ENCODE peak calls at places on chromosomes 1 and 21, in four cellular contexts. One of them, this sample, is unnamed.
A peak's percentile ranks its signal among the peaks of the same experiment; 100 is the strongest.

GRCh38 chr1:63746129-63746864 is 27.5 kb upstream of the ROR1 start:
- DNase-seq in fibroblast of the aortic adventitia: peak; percentile 78
- DNase-seq in right lobe of liver: no peak
- DNase-seq in GM12865: no peak
- DNase-seq in this sample: no peak

GRCh38 chr1:94954292-94955220 is 27.6 kb upstream of the CNN3 start:
- DNase-seq in fibroblast of the aortic adventitia: no peak
- DNase-seq in right lobe of liver: no peak
- DNase-seq in GM12865: no peak
- DNase-seq in this sample: no peak

GRCh38 chr1:181152892-181153633 is 64.6 kb downstream of the IER5 start:
- DNase-seq in fibroblast of the aortic adventitia: peak; percentile 97
- DNase-seq in right lobe of liver: peak; percentile 53
- DNase-seq in GM12865: peak; percentile 89
- DNase-seq in this sample: peak; percentile 58

GRCh38 chr1:113615425-113615824 is 143.9 kb downstream of the PHTF1 start:
- DNase-seq in fibroblast of the aortic adventitia: peak; percentile 51
- DNase-seq in right lobe of liver: no peak
- DNase-seq in GM12865: no peak
- DNase-seq in this sample: no peak

GRCh38 chr1:85134583-85135455 is 66.0 kb downstream of the SYDE2 start:
- DNase-seq in fibroblast of the aortic adventitia: peak; percentile 54
- DNase-seq in right lobe of liver: peak; percentile 29
- DNase-seq in GM12865: no peak
- DNase-seq in this sample: no peak

GRCh38 chr21:25562660-25563059 is 44.6 kb downstream of the MRPL39 start:
- DNase-seq in fibroblast of the aortic adventitia: peak; percentile 16
- DNase-seq in right lobe of liver: no peak
- DNase-seq in GM12865: peak; percentile 38
- DNase-seq in this sample: no peak

GRCh38 chr1:204503122-204503912 is 8.7 kb upstream of the PIK3C2B start:
- DNase-seq in fibroblast of the aortic adventitia: peak; percentile 90
- DNase-seq in right lobe of liver: no peak
- DNase-seq in GM12865: peak; percentile 82
- DNase-seq in this sample: no peak

GRCh38 chr21:42298237-42298636 is 17.0 kb downstream of the TFF3 start:
- DNase-seq in fibroblast of the aortic adventitia: no peak
- DNase-seq in right lobe of liver: no peak
- DNase-seq in GM12865: no peak
- DNase-seq in this sample: no peak

GRCh38 chr1:26387447-26387846 is 14.9 kb upstream of the ZNF683 start:
- DNase-seq in fibroblast of the aortic adventitia: peak; percentile 33
- DNase-seq in right lobe of liver: peak; percentile 29
- DNase-seq in GM12865: no peak
- DNase-seq in this sample: no peak

GRCh38 chr1:117852846-117853555 is 76.4 kb downstream of the GDAP2 start:
- DNase-seq in fibroblast of the aortic adventitia: no peak
- DNase-seq in right lobe of liver: no peak
- DNase-seq in GM12865: no peak
- DNase-seq in this sample: no peak

GRCh38 chr1:109815809-109816791 is 52.4 kb upstream of the EPS8L3 start:
- DNase-seq in fibroblast of the aortic adventitia: peak; percentile 75
- DNase-seq in right lobe of liver: no peak
- DNase-seq in GM12865: peak; percentile 90
- DNase-seq in this sample: peak; percentile 82

GRCh38 chr1:24946861-24947658 is 17.0 kb upstream of the RUNX3 start:
- DNase-seq in fibroblast of the aortic adventitia: peak; percentile 18
- DNase-seq in right lobe of liver: no peak
- DNase-seq in GM12865: peak; percentile 91
- DNase-seq in this sample: peak; percentile 89

GRCh38 chr1:198678301-198678836 is 39.5 kb downstream of the PTPRC start:
- DNase-seq in fibroblast of the aortic adventitia: no peak
- DNase-seq in right lobe of liver: no peak
- DNase-seq in GM12865: peak; percentile 39
- DNase-seq in this sample: no peak

GRCh38 chr1:159282118-159282517 is 20.0 kb upstream of the FCER1A start:
- DNase-seq in fibroblast of the aortic adventitia: no peak
- DNase-seq in right lobe of liver: no peak
- DNase-seq in GM12865: no peak
- DNase-seq in this sample: no peak

GRCh38 chr1:27601771-27602509 is 2.0 kb downstream of the AHDC1 start:
- DNase-seq in fibroblast of the aortic adventitia: no peak
- DNase-seq in right lobe of liver: peak; percentile 67
- DNase-seq in GM12865: no peak
- DNase-seq in this sample: peak; percentile 52

GRCh38 chr1:86068841-86069756 is 87.5 kb downstream of the COL24A1 start:
- DNase-seq in fibroblast of the aortic adventitia: peak; percentile 27
- DNase-seq in right lobe of liver: no peak
- DNase-seq in GM12865: no peak
- DNase-seq in this sample: no peak

GRCh38 chr1:25017436-25018109 is 87.5 kb upstream of the RUNX3 start:
- DNase-seq in fibroblast of the aortic adventitia: no peak
- DNase-seq in right lobe of liver: no peak
- DNase-seq in GM12865: no peak
- DNase-seq in this sample: no peak

GRCh38 chr1:6823822-6824221 is 38.6 kb downstream of the CAMTA1 start:
- DNase-seq in fibroblast of the aortic adventitia: no peak
- DNase-seq in right lobe of liver: no peak
- DNase-seq in GM12865: no peak
- DNase-seq in this sample: no peak

GRCh38 chr1:6426321-6426971 is 1.9 kb downstream of the ESPN start:
- DNase-seq in fibroblast of the aortic adventitia: no peak
- DNase-seq in right lobe of liver: no peak
- DNase-seq in GM12865: no peak
- DNase-seq in this sample: peak; percentile 19

GRCh38 chr1:112619518-112620458 is at the start of gene CAPZA1:
- DNase-seq in fibroblast of the aortic adventitia: peak; percentile 89
- DNase-seq in right lobe of liver: peak; percentile 92
- DNase-seq in GM12865: peak; percentile 96
- DNase-seq in this sample: peak; percentile 86

GRCh38 chr1:112618721-112619517 is at the start of gene ST7L:
- DNase-seq in fibroblast of the aortic adventitia: peak; percentile 81
- DNase-seq in right lobe of liver: peak; percentile 85
- DNase-seq in GM12865: peak; percentile 72
- DNase-seq in this sample: peak; percentile 43

GRCh38 chr1:112618114-112618720 is 724 bp downstream of the ST7L start:
- DNase-seq in fibroblast of the aortic adventitia: peak; percentile 39
- DNase-seq in right lobe of liver: no peak
- DNase-seq in GM12865: peak; percentile 66
- DNase-seq in this sample: peak; percentile 45

DNA sequence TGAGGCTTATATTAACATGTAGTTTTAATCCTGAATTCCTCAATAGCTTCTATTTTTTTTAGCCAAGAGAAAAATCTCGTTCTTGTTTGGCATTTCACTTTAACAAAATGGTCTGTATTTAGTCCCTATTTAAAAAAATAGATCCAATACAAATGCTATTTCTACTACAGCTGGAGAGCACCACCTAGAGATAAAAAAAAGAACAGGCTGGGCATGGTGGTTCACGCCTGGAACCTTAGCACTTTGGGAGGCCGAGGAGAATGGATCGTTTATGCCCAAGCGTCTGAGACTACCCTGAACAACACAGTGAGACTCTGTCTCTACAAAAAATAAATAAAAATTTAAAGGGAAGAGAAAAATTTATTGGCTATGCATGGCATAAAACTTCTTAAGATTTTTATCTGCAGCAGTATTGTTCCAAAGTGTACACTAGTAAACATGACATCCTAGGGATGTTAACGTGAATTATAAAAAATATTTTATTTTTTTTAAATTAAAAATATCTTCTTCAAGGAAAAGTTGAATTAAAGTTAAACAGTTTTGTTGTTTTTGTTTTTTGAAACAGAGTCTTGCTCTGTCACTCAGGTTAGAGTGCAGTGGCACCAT is 4.4 kb downstream of the ST7L start:
- DNase-seq in fibroblast of the aortic adventitia: peak; percentile 79
- DNase-seq in right lobe of liver: no peak
- DNase-seq in GM12865: peak; percentile 37
- DNase-seq in this sample: no peak
- TF ChIP-seq CTCF in fibroblast of the aortic adventitia: peak; percentile 83
- TF ChIP-seq CTCF in right lobe of liver: no peak
- TF ChIP-seq CTCF in GM12865: peak; percentile 45
- TF ChIP-seq CTCF in this sample: peak; percentile 63

GRCh38 chr1:98556521-98557158 is 104.9 kb upstream of the SNX7 start:
- DNase-seq in fibroblast of the aortic adventitia: peak; percentile 46
- DNase-seq in right lobe of liver: no peak
- DNase-seq in GM12865: peak; percentile 15
- DNase-seq in this sample: peak; percentile 6
- TF ChIP-seq CTCF in fibroblast of the aortic adventitia: peak; percentile 44
- TF ChIP-seq CTCF in right lobe of liver: no peak
- TF ChIP-seq CTCF in GM12865: peak; percentile 40
- TF ChIP-seq CTCF in this sample: peak; percentile 38

GRCh38 chr1:183319051-183319450 is 99.1 kb downstream of the NMNAT2 start:
- DNase-seq in fibroblast of the aortic adventitia: peak; percentile 13
- DNase-seq in right lobe of liver: no peak
- DNase-seq in GM12865: no peak
- DNase-seq in this sample: no peak

GRCh38 chr1:183315987-183316758 is 102.0 kb downstream of the NMNAT2 start:
- DNase-seq in fibroblast of the aortic adventitia: no peak
- DNase-seq in right lobe of liver: no peak
- DNase-seq in GM12865: no peak
- DNase-seq in this sample: no peak

GRCh38 chr1:183323849-183324683 is 94.1 kb downstream of the NMNAT2 start:
- DNase-seq in fibroblast of the aortic adventitia: no peak
- DNase-seq in right lobe of liver: no peak
- DNase-seq in GM12865: peak; percentile 34
- DNase-seq in this sample: no peak

DNA sequence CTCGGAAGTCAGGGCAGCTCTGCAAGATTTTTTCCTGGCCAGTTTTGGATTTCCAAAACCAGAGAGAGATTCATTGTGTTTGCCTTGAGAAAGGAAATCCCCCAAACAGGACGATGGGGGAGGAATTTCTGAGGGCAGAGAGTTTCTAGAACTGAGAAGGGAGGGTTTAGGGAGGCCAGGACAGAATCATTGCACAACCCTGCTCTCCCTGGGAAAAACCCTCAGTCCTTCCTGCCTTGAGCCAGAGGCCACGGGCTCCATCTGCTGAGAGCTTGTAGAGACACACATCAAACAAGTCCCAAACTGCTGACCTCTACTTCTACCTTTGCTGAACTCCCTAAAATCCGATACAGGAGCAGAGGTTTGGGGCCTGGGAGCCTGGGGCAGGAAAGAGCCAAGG is 99.7 kb downstream of the NMNAT2 start:
- DNase-seq in fibroblast of the aortic adventitia: peak; percentile 97
- DNase-seq in right lobe of liver: peak; percentile 74
- DNase-seq in GM12865: peak; percentile 85
- DNase-seq in this sample: peak; percentile 69
- TF ChIP-seq CTCF in fibroblast of the aortic adventitia: peak; percentile 87
- TF ChIP-seq CTCF in right lobe of liver: peak; percentile 34
- TF ChIP-seq CTCF in GM12865: peak; percentile 62
- TF ChIP-seq CTCF in this sample: peak; percentile 57

GRCh38 chr1:51093566-51093965 is 8.5 kb upstream of the C1orf185 start:
- DNase-seq in fibroblast of the aortic adventitia: peak; percentile 25
- DNase-seq in right lobe of liver: no peak
- DNase-seq in GM12865: no peak
- DNase-seq in this sample: no peak

GRCh38 chr1:51086496-51087271 is 15.3 kb upstream of the C1orf185 start:
- DNase-seq in fibroblast of the aortic adventitia: no peak
- DNase-seq in right lobe of liver: no peak
- DNase-seq in GM12865: no peak
- DNase-seq in this sample: no peak

GRCh38 chr1:51088474-51088873 is 13.6 kb upstream of the C1orf185 start:
- DNase-seq in fibroblast of the aortic adventitia: peak; percentile 41
- DNase-seq in right lobe of liver: no peak
- DNase-seq in GM12865: peak; percentile 44
- DNase-seq in this sample: peak; percentile 28
- TF ChIP-seq CTCF in fibroblast of the aortic adventitia: peak; percentile 36
- TF ChIP-seq CTCF in right lobe of liver: no peak
- TF ChIP-seq CTCF in GM12865: peak; percentile 54
- TF ChIP-seq CTCF in this sample: peak; percentile 44